ENCODE peak calls at places on chromosomes 11 and 22, in four cellular contexts. W is RWPE1, R is Calu3, O is WTC11. U is an unnamed sample.

GRCh38 chr22:39618996-39619530 is 48.5 kb downstream of the CACNA1I start:
- DNase-seq in W (no peak), R (no peak), O (no peak), U (no peak)

GRCh38 chr11:131880279-131880678 is 509.9 kb downstream of the NTM start:
- DNase-seq in W (no peak), R (no peak), O (no peak), U (no peak)

GRCh38 chr22:21712751-21713427 is 22.7 kb downstream of the YPEL1 start:
- DNase-seq in W (peak), R (peak), O (peak), U (peak)

GRCh38 chr11:102187416-102188125 is 77.3 kb downstream of the YAP1 start:
- DNase-seq in W (no peak), R (no peak), O (no peak), U (no peak)

GRCh38 chr11:113690619-113691569 is 15.2 kb downstream of the TMPRSS5 start:
- DNase-seq in W (peak), R (peak), O (peak), U (peak)

GRCh38 chr11:1938343-1939005 is 8.7 kb upstream of the MRPL23 start:
- DNase-seq in W (no peak), R (no peak), O (peak), U (no peak)

GRCh38 chr11:6397156-6397555 is 6.9 kb downstream of the SMPD1 start:
- DNase-seq in W (no peak), R (no peak), O (no peak), U (no peak)

GRCh38 chr11:86115542-86116385 is 46.9 kb upstream of the PICALM start:
- DNase-seq in W (no peak), R (peak), O (no peak), U (no peak)

GRCh38 chr11:61120865-61121831 is 18.9 kb downstream of the CD5 start:
- DNase-seq in W (no peak), R (no peak), O (no peak), U (no peak)

GRCh38 chr11:126473269-126473668 is 117.8 kb downstream of the ST3GAL4 start:
- DNase-seq in W (no peak), R (no peak), O (no peak), U (no peak)

GRCh38 chr11:37946155-37946766 is 1348.2 kb upstream of the RAG2 start:
- DNase-seq in W (no peak), R (peak), O (peak), U (peak)

GRCh38 chr11:10858505-10859360 is 880 bp upstream of the ZBED5 start:
- DNase-seq in W (peak), R (peak), O (peak), U (peak)

GRCh38 chr22:20729194-20729593 is 44.7 kb upstream of the SERPIND1 start:
- DNase-seq in W (no peak), R (no peak), O (no peak), U (no peak)

GRCh38 chr11:17179972-17180371 is 27.8 kb downstream of the PIK3C2A start:
- DNase-seq in W (no peak), R (no peak), O (no peak), U (no peak)

GRCh38 chr11:64100345-64100744 is 64.6 kb downstream of the FLRT1 start:
- DNase-seq in W (no peak), R (no peak), O (peak), U (no peak)

GRCh38 chr11:73175551-73176144 is 33.5 kb upstream of the FCHSD2 start:
- DNase-seq in W (no peak), R (no peak), O (no peak), U (no peak)

GRCh38 chr22:23829845-23830372 is 8.9 kb downstream of the DERL3 start:
- DNase-seq in W (no peak), R (no peak), O (no peak), U (no peak)

GRCh38 chr22:28297504-28297903 is 378.4 kb upstream of the PITPNB start:
- DNase-seq in W (no peak), R (no peak), O (no peak), U (no peak)

GRCh38 chr22:44089717-44090570 is 65.8 kb downstream of the PARVB start:
- DNase-seq in W (no peak), R (no peak), O (no peak), U (no peak)

GRCh38 chr22:20392983-20393704 is 807 bp upstream of the ZNF74 start:
- DNase-seq in W (no peak), R (no peak), O (no peak), U (no peak)

GRCh38 chr11:105799728-105800462 is 190.0 kb downstream of the GRIA4 start:
- DNase-seq in W (no peak), R (no peak), O (no peak), U (no peak)

GRCh38 chr11:115334932-115335788 is 169.1 kb downstream of the CADM1 start:
- DNase-seq in W (peak), R (no peak), O (no peak), U (no peak)

GRCh38 chr22:47674600-47674999 is 912.1 kb downstream of the TBC1D22A start:
- DNase-seq in W (no peak), R (no peak), O (no peak), U (no peak)

GRCh38 chr22:17751596-17751995 is 22.7 kb downstream of the BID start:
- DNase-seq in W (no peak), R (no peak), O (no peak), U (no peak)

GRCh38 chr11:13596601-13597000 is 71.9 kb upstream of the FAR1 start:
- DNase-seq in W (no peak), R (no peak), O (no peak), U (no peak)

GRCh38 chr11:3223932-3224729 is 5.5 kb upstream of the MRGPRG start:
- DNase-seq in W (no peak), R (no peak), O (peak), U (no peak)

GRCh38 chr11:76303399-76303798 is 77.5 kb downstream of the THAP12 start:
- DNase-seq in W (no peak), R (no peak), O (no peak), U (no peak)

GRCh38 chr11:114247070-114247789 is 49.0 kb upstream of the NNMT start:
- DNase-seq in W (no peak), R (no peak), O (no peak), U (no peak)

GRCh38 chr11:69889400-69890372 is 70.5 kb upstream of the FGF3 start:
- DNase-seq in W (no peak), R (no peak), O (no peak), U (no peak)

GRCh38 chr11:72583177-72583553 is 91.1 kb downstream of the PDE2A start:
- DNase-seq in W (no peak), R (no peak), O (no peak), U (no peak)

GRCh38 chr22:22787805-22788459 is 99.7 kb upstream of the IGLL5 start:
- DNase-seq in W (no peak), R (peak), O (peak), U (peak)

GRCh38 chr11:41307371-41308080 is 151.9 kb downstream of the LRRC4C start:
- DNase-seq in W (no peak), R (no peak), O (no peak), U (peak)

DNA sequence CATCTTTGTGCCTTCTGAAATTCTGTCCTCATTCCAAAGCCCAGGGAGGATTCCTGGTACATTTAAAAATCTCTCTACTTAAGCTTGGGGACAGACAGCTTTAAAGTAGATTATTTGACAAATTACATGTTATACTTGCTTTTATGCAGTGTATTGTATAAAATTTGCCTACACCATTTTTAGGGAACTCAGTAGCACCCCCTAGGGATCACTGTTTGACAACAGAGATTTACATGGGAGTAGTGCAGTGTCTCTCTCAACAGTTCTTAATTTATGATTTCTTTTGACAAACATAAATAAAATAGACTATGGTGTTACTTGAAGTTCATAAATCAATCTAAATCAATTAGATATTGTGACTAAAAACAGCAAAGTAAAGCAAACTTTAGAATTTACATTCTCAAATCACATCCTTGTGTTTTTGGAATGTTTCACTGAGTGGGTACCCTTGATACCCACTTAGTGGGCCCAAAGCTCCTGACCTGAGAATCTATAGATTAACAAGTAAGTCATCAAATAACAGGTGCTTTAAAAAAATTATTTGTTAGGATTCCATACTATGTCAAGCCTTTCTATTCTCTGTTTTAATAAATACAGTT is 428.8 kb downstream of the DYNC2H1 start:
- DNase-seq in W (peak), R (peak), O (no peak), U (no peak)
- TF ChIP-seq CTCF in W (peak), R (no peak), O (peak), U (peak)

DNA sequence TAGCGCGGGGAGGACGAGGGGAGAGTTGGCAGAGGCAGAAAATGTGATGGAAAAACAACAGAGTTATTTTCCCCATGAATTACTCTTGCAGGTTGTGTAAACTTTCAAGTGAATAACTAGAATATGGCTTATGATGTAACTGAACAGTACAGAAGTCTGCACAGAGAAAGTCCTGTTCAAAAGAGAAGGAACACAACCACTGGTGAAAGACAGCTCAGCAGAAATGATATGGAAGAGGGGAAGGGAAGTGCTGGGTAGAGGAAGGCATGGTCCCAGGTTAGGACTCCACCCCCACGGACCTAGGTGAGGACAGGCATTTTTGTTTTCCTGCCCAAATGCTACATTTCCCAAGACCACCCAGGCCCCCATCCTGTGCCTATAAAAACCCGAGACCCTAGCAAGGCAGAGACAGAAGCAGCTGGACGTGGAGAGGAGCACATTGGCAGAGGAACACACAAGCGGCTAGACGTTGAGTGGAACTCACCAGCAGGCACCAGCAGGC is 77.7 kb downstream of the MAML2 start:
- DNase-seq in W (no peak), R (no peak), O (no peak), U (no peak)
- TF ChIP-seq CTCF in W (no peak), R (no peak), O (no peak), U (no peak)

GRCh38 chr11:66834539-66834845 is 8.7 kb upstream of the RCE1 start:
- DNase-seq in W (no peak), R (no peak), O (no peak), U (no peak)
- TF ChIP-seq CTCF in W (no peak), R (no peak), O (no peak), U (no peak)

GRCh38 chr22:49538006-49538405 is 289.7 kb downstream of the BRD1 start:
- DNase-seq in W (no peak), R (no peak), O (no peak), U (no peak)

GRCh38 chr22:49534386-49534785 is 293.3 kb downstream of the BRD1 start:
- DNase-seq in W (no peak), R (no peak), O (peak), U (no peak)

GRCh38 chr22:49535126-49535525 is 292.5 kb downstream of the BRD1 start:
- DNase-seq in W (no peak), R (no peak), O (peak), U (no peak)

GRCh38 chr22:49535527-49536125 is 292.0 kb downstream of the BRD1 start:
- DNase-seq in W (no peak), R (no peak), O (peak), U (no peak)

DNA sequence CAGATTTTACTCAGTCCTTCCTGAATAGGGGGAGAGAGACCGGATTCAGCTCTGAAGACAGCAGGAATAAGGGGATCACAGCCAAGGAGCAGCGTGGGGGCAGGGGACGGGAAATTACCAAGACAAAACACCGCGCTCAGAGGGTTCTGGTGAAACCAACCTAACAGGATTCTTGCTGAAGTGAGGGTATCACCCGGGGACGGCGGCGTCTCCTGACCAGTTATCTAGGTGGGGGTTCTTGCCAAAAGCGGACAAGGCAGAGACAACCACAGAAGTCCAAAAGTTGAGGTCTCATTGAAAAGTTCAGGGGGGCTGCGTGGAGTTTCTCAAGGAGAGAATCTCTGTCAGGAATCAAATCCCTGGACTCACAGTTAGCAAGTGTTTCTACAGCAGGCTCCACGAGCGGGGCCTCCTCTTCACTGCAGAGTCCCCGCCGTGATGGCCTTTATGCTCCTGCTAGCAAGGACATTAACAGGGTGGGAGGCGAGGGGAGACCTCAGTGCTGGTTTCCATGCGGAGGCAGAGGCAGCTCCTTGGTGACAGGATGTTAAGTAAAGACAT is 291.0 kb downstream of the BRD1 start:
- DNase-seq in W (no peak), R (no peak), O (peak), U (no peak)
- TF ChIP-seq CTCF in W (no peak), R (no peak), O (no peak), U (no peak)

DNA sequence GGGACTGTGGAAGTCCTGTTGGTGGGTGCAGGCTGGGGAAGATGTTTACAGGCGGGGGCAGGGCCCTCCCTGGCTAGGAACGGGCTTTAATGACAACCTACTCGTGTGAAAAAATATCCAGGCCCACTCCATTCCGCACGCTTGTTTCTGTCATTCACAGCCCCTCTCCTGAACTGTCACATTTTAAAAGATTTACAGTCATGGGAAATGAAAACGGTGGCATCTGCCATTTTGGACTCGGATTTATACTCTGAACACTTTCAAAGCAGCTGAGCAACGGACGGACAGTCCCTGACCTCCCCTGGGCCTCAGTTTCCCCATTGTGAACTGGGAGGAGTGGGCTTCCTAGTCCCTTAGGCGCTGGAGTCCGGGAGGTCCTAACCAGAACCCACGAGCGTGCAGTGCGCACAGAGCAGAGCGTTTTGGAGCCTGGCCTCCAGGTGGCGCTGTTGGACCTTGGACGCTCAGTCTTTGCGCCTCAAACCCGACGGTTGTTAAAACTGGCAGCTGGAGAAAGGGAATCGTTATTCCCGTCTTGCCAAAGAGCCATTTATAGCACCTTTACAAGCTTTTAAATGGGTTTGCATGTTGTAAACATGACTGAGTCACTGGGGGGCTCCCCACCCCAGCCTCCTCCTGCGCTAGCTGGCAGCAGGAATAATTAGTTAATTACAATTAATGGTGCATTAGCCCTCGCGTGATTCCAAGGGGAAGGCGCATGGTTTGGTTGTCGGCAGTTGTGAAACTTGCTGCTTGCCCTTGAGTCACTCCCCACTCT is 75.3 kb downstream of the FBLN1 start:
- DNase-seq in W (peak), R (peak), O (peak), U (peak)
- TF ChIP-seq CTCF in W (peak), R (peak), O (peak), U (peak)

DNA sequence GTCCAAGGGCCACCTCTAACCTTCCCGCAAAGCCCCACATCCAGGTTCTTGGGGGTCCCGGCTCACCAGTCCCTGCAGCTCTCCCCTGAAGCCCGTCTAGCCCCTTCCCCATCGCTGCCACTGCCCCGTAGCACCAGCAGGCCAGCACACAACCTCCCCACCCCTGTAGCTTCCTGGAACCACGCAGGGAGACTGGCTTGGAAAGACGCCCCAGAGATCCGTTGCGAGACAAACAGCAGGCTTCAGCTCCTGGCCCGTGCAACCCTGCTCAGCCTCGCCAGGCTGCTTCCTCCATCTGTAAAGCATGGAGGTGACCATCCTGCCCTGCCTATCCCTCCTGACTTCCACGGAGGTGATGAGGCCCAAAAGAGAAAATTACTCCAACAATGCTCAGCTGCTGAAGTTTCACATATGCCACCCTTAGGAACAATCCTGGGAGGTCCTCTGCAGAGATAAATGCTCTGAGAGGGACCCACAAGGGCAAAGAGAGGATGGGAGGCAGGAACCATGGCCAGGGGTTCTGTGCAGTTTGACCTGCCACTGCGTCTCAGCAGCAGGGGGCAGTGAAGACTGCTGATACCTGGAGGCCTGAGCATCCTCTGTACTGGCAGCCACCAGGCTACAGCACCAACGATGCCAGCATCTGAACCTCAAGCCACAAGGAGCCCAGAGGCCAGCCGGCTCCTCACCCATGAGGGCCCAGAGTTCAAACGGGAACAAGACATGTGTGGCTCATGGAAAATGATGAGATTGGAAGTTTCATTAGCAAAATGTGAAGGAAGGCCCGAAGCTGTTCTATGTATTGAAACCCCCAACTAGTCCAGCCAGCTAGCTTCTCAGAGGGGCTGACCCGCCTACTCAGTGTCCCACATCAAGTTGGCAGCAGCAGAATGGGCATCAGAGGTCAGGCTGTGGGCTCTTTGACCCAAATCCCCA is 16.1 kb downstream of the DGCR2 start:
- DNase-seq in W (no peak), R (no peak), O (peak), U (no peak)
- TF ChIP-seq CTCF in W (no peak), R (peak), O (no peak), U (peak)

GRCh38 chr11:79371152-79371551 is 69.7 kb downstream of the TENM4 start:
- DNase-seq in W (peak), R (no peak), O (no peak), U (no peak)
- TF ChIP-seq CTCF in W (no peak), R (no peak), O (no peak), U (no peak)

GRCh38 chr11:87437133-87437843 is 399.6 kb downstream of the TMEM135 start:
- DNase-seq in W (no peak), R (no peak), O (no peak), U (no peak)
- TF ChIP-seq CTCF in W (no peak), R (no peak), O (no peak), U (no peak)

GRCh38 chr11:29447821-29448220 is 569.0 kb downstream of the KCNA4 start:
- DNase-seq in W (no peak), R (no peak), O (no peak), U (no peak)

GRCh38 chr11:29449280-29450074 is 567.4 kb downstream of the KCNA4 start:
- DNase-seq in W (no peak), R (no peak), O (no peak), U (no peak)

GRCh38 chr11:29446132-29446531 is 570.7 kb downstream of the KCNA4 start:
- DNase-seq in W (no peak), R (no peak), O (no peak), U (no peak)

GRCh38 chr11:29452131-29452530 is 564.7 kb downstream of the KCNA4 start:
- DNase-seq in W (no peak), R (no peak), O (no peak), U (no peak)

GRCh38 chr11:29448246-29448877 is 568.5 kb downstream of the KCNA4 start:
- DNase-seq in W (peak), R (no peak), O (peak), U (peak)
- TF ChIP-seq CTCF in W (peak), R (peak), O (peak), U (peak)

U was measured in neural crest cell.